ENCODE peak calls at places on chromosomes 3 and 15, in four cellular contexts. Q is IMR-90, U is GM12878, Y is H1. D is an unnamed sample. For H4K20me1, the result is how much of the 10 kb centered on the place peaks cover.

GRCh38 chr3:151443583-151443982 is 17.3 kb downstream of the IGSF10 start:
- DNase-seq in Q (no peak), U (no peak), Y (peak), D (no peak)

GRCh38 chr3:23459437-23459836 is 256.3 kb downstream of the UBE2E2 start:
- DNase-seq in Q (no peak), U (no peak), Y (no peak), D (no peak)

GRCh38 chr3:56917740-56918568 is 116.2 kb upstream of the ARHGEF3 start:
- DNase-seq in Q (no peak), U (peak), Y (no peak), D (no peak)

GRCh38 chr3:126432361-126432760 is 37.7 kb downstream of the CFAP100 start:
- DNase-seq in Q (peak), U (no peak), Y (no peak), D (no peak)

GRCh38 chr15:23497710-23498111 is 50.7 kb upstream of the GOLGA6L2 start:
- DNase-seq in Q (no peak), U (no peak), Y (no peak), D (peak)

GRCh38 chr3:59237121-59237520 is 187.3 kb upstream of the CFAP20DC start:
- DNase-seq in Q (peak), U (no peak), Y (no peak), D (no peak)

GRCh38 chr3:24519368-24520100 is 24.9 kb upstream of the THRB start:
- DNase-seq in Q (no peak), U (peak), Y (no peak), D (no peak)

GRCh38 chr3:41274944-41275668 is 75.8 kb downstream of the CTNNB1 start:
- DNase-seq in Q (peak), U (no peak), Y (no peak), D (no peak)

DNA sequence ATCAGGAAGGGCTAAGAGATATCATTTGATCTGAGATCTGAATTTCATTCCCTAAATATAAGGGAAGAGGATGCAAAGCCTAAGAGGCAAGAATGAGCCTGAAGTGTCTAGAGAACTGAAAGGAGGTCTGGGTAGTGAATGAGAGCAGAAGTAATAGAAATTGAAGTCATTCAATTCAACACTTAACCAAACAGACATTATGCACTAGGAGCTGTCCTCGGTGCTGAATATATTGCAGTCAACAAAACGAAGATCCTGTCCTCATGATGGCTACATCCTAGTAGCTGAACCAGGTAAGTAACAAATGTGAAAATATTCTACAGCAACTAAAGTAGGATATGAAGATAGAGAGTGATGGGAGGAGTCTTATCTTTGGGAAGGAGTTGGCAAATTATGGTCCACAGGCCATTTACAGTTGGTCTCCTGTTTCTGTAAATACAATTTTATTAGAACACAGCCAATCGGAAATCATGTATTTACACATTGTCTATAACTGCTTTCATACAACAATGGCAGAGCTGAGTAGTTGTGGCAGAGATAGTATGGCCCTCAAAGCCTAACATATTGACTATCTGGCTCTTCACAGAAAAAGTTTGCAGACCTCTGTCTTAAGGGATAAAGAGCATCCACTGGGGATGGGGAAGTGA is 192.9 kb upstream of the CADPS start:
- DNase-seq in Q (peak), U (no peak), Y (peak), D (peak)
- TF ChIP-seq CHD1 in Q (no peak), U (no peak), Y (no peak), D (no peak)

DNA sequence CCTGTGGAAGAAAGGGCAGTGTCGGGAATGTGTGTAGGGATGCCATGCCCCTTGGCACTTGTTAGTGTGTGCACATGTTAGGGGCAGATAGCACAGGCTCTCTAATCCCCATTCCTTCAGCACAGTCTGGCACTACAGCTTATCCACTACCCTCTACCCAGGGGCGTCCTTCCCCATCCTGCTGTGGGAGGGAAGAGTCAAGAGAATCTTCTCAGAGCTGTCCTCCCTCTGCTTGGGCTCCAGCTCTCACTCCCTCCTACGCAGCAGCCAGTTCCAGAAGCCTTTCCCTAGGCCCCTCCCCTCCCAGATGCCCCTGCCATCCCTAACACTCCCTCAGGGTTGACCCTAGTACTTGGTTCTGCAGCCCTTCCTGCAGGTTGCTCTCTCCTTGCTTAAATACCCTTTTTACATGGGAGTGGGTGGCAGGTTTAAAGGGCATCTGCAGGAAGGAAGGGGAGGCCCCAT is 815 bp upstream of the GRM2 start:
- DNase-seq in Q (no peak), U (no peak), Y (no peak), D (no peak)
- H4K20me1 ChIP-seq in Q (under half), U (under half), Y (under half), D (under half)

GRCh38 chr3:138945646-138946553 is 1.0 kb downstream of the FOXL2 start:
- DNase-seq in Q (peak), U (no peak), Y (peak), D (peak)
- TF ChIP-seq CHD1 in Q (no peak), U (no peak), Y (no peak), D (no peak)

GRCh38 chr3:14476583-14477265 is 63.4 kb downstream of the GRIP2 start:
- DNase-seq in Q (no peak), U (no peak), Y (no peak), D (no peak)
- H4K20me1 ChIP-seq in Q (under half), U (under half), Y (under half), D (under half)

DNA sequence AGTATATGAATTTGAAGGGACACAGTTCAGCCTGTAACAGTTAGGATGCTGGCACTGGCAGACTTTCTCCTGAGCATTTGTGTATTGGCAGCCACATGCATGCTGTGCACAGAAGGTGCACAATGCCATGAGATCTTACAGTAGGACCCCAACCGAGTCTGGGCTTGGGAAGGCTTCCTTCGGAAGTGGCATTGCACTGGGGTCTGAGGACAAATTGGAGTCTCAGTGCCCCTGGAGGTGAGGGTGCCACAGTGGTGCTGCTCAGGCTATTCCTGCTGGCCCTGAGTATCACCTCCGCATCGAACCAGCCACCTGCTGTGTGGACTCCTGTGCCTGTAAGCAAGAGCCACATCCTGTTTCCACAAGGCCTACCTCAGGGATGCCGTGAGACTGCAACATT is 99.5 kb downstream of the DNAJB8 start:
- DNase-seq in Q (no peak), U (no peak), Y (no peak), D (no peak)
- TF ChIP-seq CHD1 in Q (no peak), U (no peak), Y (no peak), D (no peak)

GRCh38 chr3:50358355-50358926 is 880 bp downstream of the TMEM115 start:
- DNase-seq in Q (no peak), U (no peak), Y (no peak), D (no peak)
- H4K20me1 ChIP-seq in Q (under half), U (under half), Y (under half), D (under half)

GRCh38 chr3:134374791-134375541 is 719 bp upstream of the AMOTL2 start:
- DNase-seq in Q (no peak), U (no peak), Y (peak), D (no peak)
- TF ChIP-seq CHD1 in Q (no peak), U (no peak), Y (no peak), D (no peak)

GRCh38 chr3:27354161-27354560 is 15.0 kb downstream of the NEK10 start:
- DNase-seq in Q (no peak), U (no peak), Y (no peak), D (no peak)

GRCh38 chr3:27349832-27350231 is 19.4 kb downstream of the NEK10 start:
- DNase-seq in Q (no peak), U (peak), Y (no peak), D (no peak)

GRCh38 chr3:27354588-27355203 is 14.5 kb downstream of the NEK10 start:
- DNase-seq in Q (no peak), U (no peak), Y (no peak), D (no peak)

GRCh38 chr3:27353221-27353620 is 16.0 kb downstream of the NEK10 start:
- DNase-seq in Q (peak), U (no peak), Y (no peak), D (no peak)

GRCh38 chr3:27352047-27352446 is 17.1 kb downstream of the NEK10 start:
- DNase-seq in Q (no peak), U (no peak), Y (no peak), D (no peak)
- H4K20me1 ChIP-seq in Q (under half), U (under half), Y (under half), D (under half)

DNA sequence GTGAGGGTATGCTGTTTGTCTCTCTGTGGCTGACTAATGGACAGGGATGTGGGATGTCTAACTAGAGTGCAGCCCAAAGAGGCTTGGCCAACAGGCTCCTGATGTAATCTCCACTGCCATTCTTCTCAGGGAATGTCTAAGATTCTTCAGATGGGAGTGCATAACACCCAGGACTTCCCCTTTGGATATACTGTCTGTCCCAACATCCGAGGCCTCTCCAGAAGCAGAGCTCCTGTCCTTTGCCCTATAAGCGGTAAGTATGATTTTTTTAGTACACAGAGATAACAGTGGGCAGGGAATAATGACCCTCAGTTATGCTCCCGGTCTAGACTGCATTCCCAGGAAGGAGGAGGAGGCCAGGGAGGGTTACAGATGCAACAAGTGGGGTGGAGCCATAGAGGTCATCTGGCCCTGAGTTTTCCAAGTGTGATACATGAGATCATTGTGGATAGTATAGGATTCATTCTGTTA is 62.5 kb upstream of the SLCO2A1 start:
- DNase-seq in Q (peak), U (no peak), Y (no peak), D (no peak)
- TF ChIP-seq CHD1 in Q (no peak), U (no peak), Y (no peak), D (no peak)

D was measured in K562.